ENCODE peak calls at places on chromosome 9, in ten cellular contexts. H is neuronal stem cell, F is endothelial cell of umbilical vein, M is testis, Y is sigmoid colon, G is GM12878, K is upper lobe of right lung, V is lower leg skin, P is SJSA1, T is mesendoderm. W is an unnamed sample.

GRCh38 chr9:91948423-91949292 is 1.4 kb downstream of the ROR2 start:
- DNase-seq in H (peak), F (no peak), M (peak), Y (peak), G (no peak), K (peak), V (peak), P (peak), T (peak), W (peak)

GRCh38 chr9:4499917-4500316 is 9.6 kb downstream of the SLC1A1 start:
- DNase-seq in H (no peak), F (no peak), M (no peak), Y (no peak), G (no peak), K (no peak), V (no peak), P (no peak), T (no peak), W (no peak)

GRCh38 chr9:129597355-129598088 is 23.4 kb downstream of the C9orf50 start:
- DNase-seq in H (peak), F (peak), M (peak), Y (peak), G (no peak), K (peak), V (no peak), P (no peak), T (peak), W (peak)

GRCh38 chr9:129143031-129143441 is 31.8 kb downstream of the PTPA start:
- DNase-seq in H (peak), F (peak), M (peak), Y (peak), G (no peak), K (peak), V (peak), P (peak), T (peak), W (peak)

GRCh38 chr9:72168075-72168474 is 18.8 kb downstream of the GDA start:
- DNase-seq in H (no peak), F (no peak), M (no peak), Y (no peak), G (no peak), K (no peak), V (no peak), P (no peak), T (no peak), W (no peak)

GRCh38 chr9:132214027-132214622 is 52.3 kb downstream of the NTNG2 start:
- DNase-seq in H (no peak), F (peak), M (peak), Y (peak), G (no peak), K (peak), V (no peak), P (peak), T (peak), W (peak)

GRCh38 chr9:79944991-79945390 is 373.2 kb downstream of the TLE4 start:
- DNase-seq in H (no peak), F (no peak), M (no peak), Y (no peak), G (no peak), K (no peak), V (no peak), P (no peak), T (no peak), W (no peak)

GRCh38 chr9:71909887-71910601 is 949 bp downstream of the ABHD17B start:
- DNase-seq in H (peak), F (peak), M (peak), Y (peak), G (no peak), K (peak), V (peak), P (peak), T (peak), W (peak)

GRCh38 chr9:137279741-137280477 is 2.4 kb downstream of the TOR4A start:
- DNase-seq in H (no peak), F (no peak), M (no peak), Y (no peak), G (no peak), K (peak), V (no peak), P (no peak), T (no peak), W (peak)

GRCh38 chr9:104118916-104119315 is 24.8 kb downstream of the SMC2 start:
- DNase-seq in H (no peak), F (no peak), M (no peak), Y (no peak), G (no peak), K (no peak), V (no peak), P (no peak), T (no peak), W (no peak)

GRCh38 chr9:89001917-89002540 is 10.8 kb downstream of the S1PR3 start:
- DNase-seq in H (no peak), F (no peak), M (no peak), Y (no peak), G (no peak), K (no peak), V (no peak), P (no peak), T (no peak), W (no peak)

GRCh38 chr9:114184071-114184470 is 28.7 kb downstream of the COL27A1 start:
- DNase-seq in H (no peak), F (peak), M (no peak), Y (no peak), G (no peak), K (no peak), V (no peak), P (no peak), T (no peak), W (peak)

GRCh38 chr9:101235105-101235866 is 149.5 kb downstream of the BAAT start:
- DNase-seq in H (peak), F (peak), M (no peak), Y (no peak), G (no peak), K (no peak), V (no peak), P (no peak), T (peak), W (no peak)

GRCh38 chr9:125375820-125376219 is 114.2 kb downstream of the GAPVD1 start:
- DNase-seq in H (no peak), F (no peak), M (no peak), Y (no peak), G (no peak), K (no peak), V (no peak), P (no peak), T (no peak), W (no peak)

GRCh38 chr9:91359734-91360470 is 1.8 kb downstream of the AUH start:
- DNase-seq in H (no peak), F (no peak), M (no peak), Y (no peak), G (no peak), K (no peak), V (no peak), P (no peak), T (no peak), W (no peak)

GRCh38 chr9:137606005-137606601 is 617 bp downstream of the ARRDC1 start:
- DNase-seq in H (no peak), F (no peak), M (no peak), Y (no peak), G (no peak), K (peak), V (no peak), P (no peak), T (no peak), W (peak)

GRCh38 chr9:71721786-71722295 is 46.5 kb downstream of the CEMIP2 start:
- DNase-seq in H (no peak), F (no peak), M (no peak), Y (no peak), G (no peak), K (no peak), V (no peak), P (no peak), T (no peak), W (no peak)

GRCh38 chr9:128282500-128282899 is 6.4 kb downstream of the SWI5 start:
- DNase-seq in H (no peak), F (peak), M (no peak), Y (no peak), G (no peak), K (no peak), V (no peak), P (no peak), T (no peak), W (no peak)

GRCh38 chr9:135590486-135591079 is 29.0 kb downstream of the PAEP start:
- DNase-seq in H (no peak), F (no peak), M (peak), Y (no peak), G (no peak), K (no peak), V (no peak), P (no peak), T (no peak), W (peak)

GRCh38 chr9:124477211-124478013 is 27.2 kb downstream of the ADGRD2 start:
- DNase-seq in H (peak), F (no peak), M (peak), Y (no peak), G (no peak), K (no peak), V (no peak), P (no peak), T (peak), W (no peak)

GRCh38 chr9:82582693-82583092 is 480.2 kb downstream of the RASEF start:
- DNase-seq in H (no peak), F (no peak), M (no peak), Y (no peak), G (no peak), K (no peak), V (no peak), P (no peak), T (no peak), W (no peak)

GRCh38 chr9:14205463-14205862 is 108.5 kb downstream of the NFIB start:
- DNase-seq in H (no peak), F (no peak), M (no peak), Y (no peak), G (no peak), K (no peak), V (no peak), P (peak), T (no peak), W (no peak)

GRCh38 chr9:93874242-93874641 is 80.9 kb downstream of the BARX1 start:
- DNase-seq in H (no peak), F (no peak), M (no peak), Y (no peak), G (no peak), K (no peak), V (no peak), P (no peak), T (no peak), W (no peak)
- H3K4me3 ChIP-seq in H (no peak), F (no peak), M (no peak), Y (no peak), G (no peak), K (no peak), V (no peak), P (no peak), T (no peak), W (no peak)

GRCh38 chr9:22005700-22006605 is 3.2 kb downstream of the CDKN2B start:
- DNase-seq in H (no peak), F (no peak), M (no peak), Y (no peak), G (no peak), K (peak), V (no peak), P (no peak), T (peak), W (no peak)
- H3K4me3 ChIP-seq in H (peak), F (no peak), M (peak), Y (no peak), G (no peak), K (no peak), V (no peak), P (no peak), T (no peak), W (no peak)

GRCh38 chr9:34376596-34377401 is at the start of gene MYORG:
- DNase-seq in H (peak), F (peak), M (peak), Y (peak), G (peak), K (peak), V (peak), P (peak), T (peak), W (peak)

GRCh38 chr9:34374339-34374738 is 2.4 kb downstream of the MYORG start:
- DNase-seq in H (no peak), F (no peak), M (no peak), Y (no peak), G (no peak), K (no peak), V (no peak), P (no peak), T (no peak), W (no peak)

GRCh38 chr9:34375901-34376595 is 650 bp downstream of the MYORG start:
- DNase-seq in H (peak), F (peak), M (peak), Y (peak), G (no peak), K (peak), V (no peak), P (peak), T (peak), W (peak)

GRCh38 chr9:34373749-34374148 is 2.9 kb downstream of the MYORG start:
- DNase-seq in H (no peak), F (no peak), M (no peak), Y (no peak), G (no peak), K (no peak), V (no peak), P (no peak), T (no peak), W (no peak)

GRCh38 chr9:34374905-34375552 is 1.7 kb downstream of the MYORG start:
- DNase-seq in H (no peak), F (no peak), M (no peak), Y (no peak), G (no peak), K (no peak), V (no peak), P (no peak), T (peak), W (no peak)
- H3K4me3 ChIP-seq in H (no peak), F (no peak), M (no peak), Y (no peak), G (no peak), K (no peak), V (no peak), P (no peak), T (no peak), W (no peak)

GRCh38 chr9:34578241-34579096 is 11.1 kb downstream of the CNTFR start:
- DNase-seq in H (no peak), F (peak), M (no peak), Y (no peak), G (no peak), K (no peak), V (no peak), P (no peak), T (peak), W (no peak)
- H3K4me3 ChIP-seq in H (peak), F (no peak), M (no peak), Y (peak), G (no peak), K (no peak), V (no peak), P (no peak), T (no peak), W (no peak)

DNA sequence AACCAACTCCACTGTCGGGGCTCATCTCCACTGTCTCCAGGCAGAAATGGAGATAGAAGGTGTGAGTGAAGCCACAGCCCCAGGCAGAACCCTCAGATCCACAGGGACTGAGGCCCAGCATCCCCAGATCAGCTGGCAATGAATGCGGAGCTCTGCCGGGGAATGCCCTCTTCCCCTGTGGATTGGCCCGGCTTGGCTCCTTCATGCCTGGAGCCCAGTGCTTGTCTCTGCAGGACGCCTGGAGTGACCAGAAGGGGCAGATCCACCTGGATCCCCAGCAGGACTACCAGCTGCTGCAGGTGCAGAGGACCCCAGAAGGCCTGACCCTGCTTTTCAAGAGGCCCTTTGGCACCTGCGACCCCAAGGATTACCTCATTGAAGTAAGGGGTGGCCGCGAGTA is 3.5 kb downstream of the DBH start:
- DNase-seq in H (no peak), F (no peak), M (no peak), Y (no peak), G (no peak), K (no peak), V (no peak), P (no peak), T (no peak), W (no peak)
- H3K4me3 ChIP-seq in H (no peak), F (no peak), M (no peak), Y (no peak), G (no peak), K (no peak), V (no peak), P (no peak), T (no peak), W (no peak)